ENCODE peak calls at places on chromosomes 3 and 15, in eight cellular contexts. One of them, this sample, is unnamed.

GRCh38 chr3:38125305-38126120 is 11.4 kb downstream of the ACAA1 start:
- DNase-seq in Peyer's patch: peak; percentile 5
- DNase-seq in heart left ventricle: no peak
- DNase-seq in psoas muscle: no peak
- DNase-seq in body of pancreas: no peak
- DNase-seq in right cardiac atrium: no peak
- DNase-seq in lung: peak; percentile 22
- DNase-seq in aorta: no peak
- DNase-seq in this sample: peak; percentile 18

GRCh38 chr3:25444273-25444672 is 16.2 kb downstream of the RARB start:
- DNase-seq in Peyer's patch: no peak
- DNase-seq in heart left ventricle: no peak
- DNase-seq in psoas muscle: no peak
- DNase-seq in body of pancreas: no peak
- DNase-seq in right cardiac atrium: no peak
- DNase-seq in lung: no peak
- DNase-seq in aorta: no peak
- DNase-seq in this sample: no peak

GRCh38 chr15:25862469-25863066 is 559 bp downstream of the ATP10A start:
- DNase-seq in Peyer's patch: no peak
- DNase-seq in heart left ventricle: no peak
- DNase-seq in psoas muscle: no peak
- DNase-seq in body of pancreas: no peak
- DNase-seq in right cardiac atrium: peak; percentile 60
- DNase-seq in lung: peak; percentile 55
- DNase-seq in aorta: peak; percentile 82
- DNase-seq in this sample: peak; percentile 36

GRCh38 chr3:25182794-25183193 is 245.3 kb upstream of the RARB start:
- DNase-seq in Peyer's patch: no peak
- DNase-seq in heart left ventricle: no peak
- DNase-seq in psoas muscle: no peak
- DNase-seq in body of pancreas: no peak
- DNase-seq in right cardiac atrium: peak; percentile 50
- DNase-seq in lung: no peak
- DNase-seq in aorta: no peak
- DNase-seq in this sample: no peak

GRCh38 chr3:138801792-138802191 is 32.9 kb downstream of the PIK3CB start:
- DNase-seq in Peyer's patch: no peak
- DNase-seq in heart left ventricle: no peak
- DNase-seq in psoas muscle: no peak
- DNase-seq in body of pancreas: no peak
- DNase-seq in right cardiac atrium: no peak
- DNase-seq in lung: no peak
- DNase-seq in aorta: no peak
- DNase-seq in this sample: no peak

GRCh38 chr3:23830869-23831484 is 25.2 kb downstream of the UBE2E1 start:
- DNase-seq in Peyer's patch: no peak
- DNase-seq in heart left ventricle: no peak
- DNase-seq in psoas muscle: no peak
- DNase-seq in body of pancreas: no peak
- DNase-seq in right cardiac atrium: no peak
- DNase-seq in lung: no peak
- DNase-seq in aorta: no peak
- DNase-seq in this sample: no peak

GRCh38 chr15:96273317-96274086 is 57.0 kb upstream of the NR2F2 start:
- DNase-seq in Peyer's patch: no peak
- DNase-seq in heart left ventricle: no peak
- DNase-seq in psoas muscle: no peak
- DNase-seq in body of pancreas: peak; percentile 11
- DNase-seq in right cardiac atrium: no peak
- DNase-seq in lung: no peak
- DNase-seq in aorta: no peak
- DNase-seq in this sample: no peak

GRCh38 chr15:100276519-100276918 is 65.3 kb downstream of the ADAMTS17 start:
- DNase-seq in Peyer's patch: no peak
- DNase-seq in heart left ventricle: no peak
- DNase-seq in psoas muscle: no peak
- DNase-seq in body of pancreas: no peak
- DNase-seq in right cardiac atrium: no peak
- DNase-seq in lung: no peak
- DNase-seq in aorta: no peak
- DNase-seq in this sample: no peak

GRCh38 chr3:13588971-13589370 is 40.0 kb downstream of the FBLN2 start:
- DNase-seq in Peyer's patch: no peak
- DNase-seq in heart left ventricle: no peak
- DNase-seq in psoas muscle: no peak
- DNase-seq in body of pancreas: no peak
- DNase-seq in right cardiac atrium: no peak
- DNase-seq in lung: no peak
- DNase-seq in aorta: no peak
- DNase-seq in this sample: no peak

GRCh38 chr15:65130941-65131340 is 2.7 kb downstream of the PDCD7 start:
- DNase-seq in Peyer's patch: no peak
- DNase-seq in heart left ventricle: no peak
- DNase-seq in psoas muscle: no peak
- DNase-seq in body of pancreas: no peak
- DNase-seq in right cardiac atrium: peak; percentile 11
- DNase-seq in lung: no peak
- DNase-seq in aorta: no peak
- DNase-seq in this sample: no peak

GRCh38 chr3:52879090-52879489 is 18.3 kb downstream of the STIMATE start:
- DNase-seq in Peyer's patch: no peak
- DNase-seq in heart left ventricle: no peak
- DNase-seq in psoas muscle: no peak
- DNase-seq in body of pancreas: no peak
- DNase-seq in right cardiac atrium: no peak
- DNase-seq in lung: no peak
- DNase-seq in aorta: no peak
- DNase-seq in this sample: no peak

GRCh38 chr3:153311531-153311930 is 149.5 kb downstream of the RAP2B start:
- DNase-seq in Peyer's patch: no peak
- DNase-seq in heart left ventricle: no peak
- DNase-seq in psoas muscle: no peak
- DNase-seq in body of pancreas: no peak
- DNase-seq in right cardiac atrium: no peak
- DNase-seq in lung: no peak
- DNase-seq in aorta: no peak
- DNase-seq in this sample: no peak

GRCh38 chr3:30452446-30452845 is 154.0 kb upstream of the TGFBR2 start:
- DNase-seq in Peyer's patch: no peak
- DNase-seq in heart left ventricle: no peak
- DNase-seq in psoas muscle: no peak
- DNase-seq in body of pancreas: no peak
- DNase-seq in right cardiac atrium: no peak
- DNase-seq in lung: no peak
- DNase-seq in aorta: no peak
- DNase-seq in this sample: no peak

GRCh38 chr3:120200836-120201235 is 84.2 kb downstream of the GPR156 start:
- DNase-seq in Peyer's patch: no peak
- DNase-seq in heart left ventricle: no peak
- DNase-seq in psoas muscle: no peak
- DNase-seq in body of pancreas: no peak
- DNase-seq in right cardiac atrium: no peak
- DNase-seq in lung: no peak
- DNase-seq in aorta: no peak
- DNase-seq in this sample: no peak

GRCh38 chr3:108006077-108006675 is 84.7 kb downstream of the CD47 start:
- DNase-seq in Peyer's patch: no peak
- DNase-seq in heart left ventricle: peak; percentile 47
- DNase-seq in psoas muscle: no peak
- DNase-seq in body of pancreas: peak; percentile 65
- DNase-seq in right cardiac atrium: peak; percentile 80
- DNase-seq in lung: peak; percentile 53
- DNase-seq in aorta: no peak
- DNase-seq in this sample: peak; percentile 87

GRCh38 chr15:28886431-28887343 is 913 bp downstream of the APBA2 start:
- DNase-seq in Peyer's patch: no peak
- DNase-seq in heart left ventricle: no peak
- DNase-seq in psoas muscle: no peak
- DNase-seq in body of pancreas: no peak
- DNase-seq in right cardiac atrium: no peak
- DNase-seq in lung: no peak
- DNase-seq in aorta: peak; percentile 64
- DNase-seq in this sample: no peak
- H3K27ac ChIP-seq in Peyer's patch: peak overlapping the region; percentile 65
- H3K27ac ChIP-seq in heart left ventricle: no peak overlapping the region
- H3K27ac ChIP-seq in psoas muscle: no peak overlapping the region
- H3K27ac ChIP-seq in body of pancreas: no peak overlapping the region
- H3K27ac ChIP-seq in right cardiac atrium: no peak overlapping the region
- H3K27ac ChIP-seq in lung: no peak overlapping the region
- H3K27ac ChIP-seq in aorta: no peak overlapping the region
- H3K27ac ChIP-seq in this sample: no peak overlapping the region

DNA sequence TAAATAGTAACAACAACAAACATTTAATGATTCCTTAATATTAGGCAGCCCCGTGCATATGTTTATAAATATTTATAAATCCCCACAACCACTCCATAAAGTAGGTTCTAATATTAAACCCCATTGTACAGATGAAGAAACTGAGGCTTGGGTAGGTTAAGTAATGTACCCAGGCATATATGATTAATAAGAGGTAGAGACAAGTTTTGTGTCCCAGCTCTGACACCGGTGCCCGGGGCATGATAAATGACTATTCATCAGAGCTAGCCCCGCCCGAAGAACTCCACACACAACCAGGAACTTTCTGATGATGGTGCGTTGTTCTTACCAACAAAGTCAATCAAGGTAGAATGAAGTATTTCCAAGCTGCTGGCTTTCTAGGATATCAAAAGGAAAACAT is 19.4 kb downstream of the CDCP1 start:
- DNase-seq in Peyer's patch: no peak
- DNase-seq in heart left ventricle: no peak
- DNase-seq in psoas muscle: no peak
- DNase-seq in body of pancreas: no peak
- DNase-seq in right cardiac atrium: no peak
- DNase-seq in lung: no peak
- DNase-seq in aorta: no peak
- DNase-seq in this sample: no peak
- H3K4me1 ChIP-seq in Peyer's patch: peaks cover 3% of the 10 kb centered on the region
- H3K4me1 ChIP-seq in heart left ventricle: peaks cover 12% of the 10 kb centered on the region
- H3K4me1 ChIP-seq in psoas muscle: peaks cover 32% of the 10 kb centered on the region
- H3K4me1 ChIP-seq in body of pancreas: peaks cover 39% of the 10 kb centered on the region
- H3K4me1 ChIP-seq in right cardiac atrium: no peaks in the 10 kb centered on the region
- H3K4me1 ChIP-seq in lung: peaks cover 7% of the 10 kb centered on the region
- H3K4me1 ChIP-seq in aorta: no peaks in the 10 kb centered on the region
- H3K4me1 ChIP-seq in this sample: peaks cover 33% of the 10 kb centered on the region

GRCh38 chr3:196177567-196177966 is 33.6 kb downstream of the ZDHHC19 start:
- DNase-seq in Peyer's patch: no peak
- DNase-seq in heart left ventricle: no peak
- DNase-seq in psoas muscle: no peak
- DNase-seq in body of pancreas: no peak
- DNase-seq in right cardiac atrium: no peak
- DNase-seq in lung: no peak
- DNase-seq in aorta: peak; percentile 33
- DNase-seq in this sample: no peak

GRCh38 chr3:196179380-196180308 is 31.6 kb downstream of the ZDHHC19 start:
- DNase-seq in Peyer's patch: peak; percentile 84
- DNase-seq in heart left ventricle: no peak
- DNase-seq in psoas muscle: peak; percentile 47
- DNase-seq in body of pancreas: peak; percentile 52
- DNase-seq in right cardiac atrium: no peak
- DNase-seq in lung: no peak
- DNase-seq in aorta: no peak
- DNase-seq in this sample: no peak

GRCh38 chr3:196180346-196180745 is 30.9 kb downstream of the ZDHHC19 start:
- DNase-seq in Peyer's patch: no peak
- DNase-seq in heart left ventricle: no peak
- DNase-seq in psoas muscle: no peak
- DNase-seq in body of pancreas: no peak
- DNase-seq in right cardiac atrium: no peak
- DNase-seq in lung: no peak
- DNase-seq in aorta: peak; percentile 52
- DNase-seq in this sample: no peak

GRCh38 chr3:196177967-196178366 is 33.2 kb downstream of the ZDHHC19 start:
- DNase-seq in Peyer's patch: no peak
- DNase-seq in heart left ventricle: no peak
- DNase-seq in psoas muscle: no peak
- DNase-seq in body of pancreas: no peak
- DNase-seq in right cardiac atrium: no peak
- DNase-seq in lung: no peak
- DNase-seq in aorta: peak; percentile 17
- DNase-seq in this sample: no peak

DNA sequence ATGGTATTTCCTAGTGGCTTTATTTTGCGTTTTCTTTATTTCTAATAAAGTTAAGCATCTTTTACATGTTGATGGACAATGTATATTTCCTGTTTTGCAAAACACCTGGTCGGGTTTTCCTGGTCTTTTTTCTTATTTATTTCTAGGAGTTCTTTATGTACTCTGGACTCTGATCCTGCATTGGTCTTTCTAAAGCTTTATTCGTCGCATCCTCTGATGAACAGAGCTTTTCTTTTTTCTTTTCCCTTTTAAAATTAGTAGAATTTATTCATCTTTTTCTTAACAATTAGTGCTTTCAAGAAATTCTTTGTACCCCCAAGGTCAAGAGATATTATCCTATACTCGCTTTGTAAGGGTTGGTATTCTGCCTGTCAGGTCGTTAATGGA is 32.2 kb downstream of the ZDHHC19 start:
- DNase-seq in Peyer's patch: no peak
- DNase-seq in heart left ventricle: no peak
- DNase-seq in psoas muscle: no peak
- DNase-seq in body of pancreas: no peak
- DNase-seq in right cardiac atrium: no peak
- DNase-seq in lung: no peak
- DNase-seq in aorta: no peak
- DNase-seq in this sample: no peak
- H3K4me3 ChIP-seq in Peyer's patch: no peak overlapping the region
- H3K4me3 ChIP-seq in heart left ventricle: no peak overlapping the region
- H3K4me3 ChIP-seq in psoas muscle: peak overlapping the region; percentile 5
- H3K4me3 ChIP-seq in body of pancreas: no peak overlapping the region
- H3K4me3 ChIP-seq in right cardiac atrium: no peak overlapping the region
- H3K4me3 ChIP-seq in lung: no peak overlapping the region
- H3K4me3 ChIP-seq in aorta: no peak overlapping the region
- H3K4me3 ChIP-seq in this sample: no peak overlapping the region

GRCh38 chr3:169391672-169392071 is 271.8 kb downstream of the MECOM start:
- DNase-seq in Peyer's patch: no peak
- DNase-seq in heart left ventricle: no peak
- DNase-seq in psoas muscle: no peak
- DNase-seq in body of pancreas: no peak
- DNase-seq in right cardiac atrium: no peak
- DNase-seq in lung: no peak
- DNase-seq in aorta: no peak
- DNase-seq in this sample: no peak

GRCh38 chr3:169389211-169389924 is 274.1 kb downstream of the MECOM start:
- DNase-seq in Peyer's patch: no peak
- DNase-seq in heart left ventricle: no peak
- DNase-seq in psoas muscle: no peak
- DNase-seq in body of pancreas: peak; percentile 52
- DNase-seq in right cardiac atrium: no peak
- DNase-seq in lung: no peak
- DNase-seq in aorta: no peak
- DNase-seq in this sample: no peak

GRCh38 chr3:169389925-169390253 is 273.6 kb downstream of the MECOM start:
- DNase-seq in Peyer's patch: no peak
- DNase-seq in heart left ventricle: no peak
- DNase-seq in psoas muscle: no peak
- DNase-seq in body of pancreas: peak; percentile 49
- DNase-seq in right cardiac atrium: no peak
- DNase-seq in lung: no peak
- DNase-seq in aorta: no peak
- DNase-seq in this sample: no peak

GRCh38 chr3:169390741-169391300 is 272.7 kb downstream of the MECOM start:
- DNase-seq in Peyer's patch: no peak
- DNase-seq in heart left ventricle: no peak
- DNase-seq in psoas muscle: no peak
- DNase-seq in body of pancreas: no peak
- DNase-seq in right cardiac atrium: no peak
- DNase-seq in lung: no peak
- DNase-seq in aorta: no peak
- DNase-seq in this sample: no peak

GRCh38 chr3:169390310-169390731 is 273.2 kb downstream of the MECOM start:
- DNase-seq in Peyer's patch: no peak
- DNase-seq in heart left ventricle: no peak
- DNase-seq in psoas muscle: no peak
- DNase-seq in body of pancreas: peak; percentile 30
- DNase-seq in right cardiac atrium: no peak
- DNase-seq in lung: no peak
- DNase-seq in aorta: no peak
- DNase-seq in this sample: no peak
- H3K27ac ChIP-seq in Peyer's patch: no peak overlapping the region
- H3K27ac ChIP-seq in heart left ventricle: no peak overlapping the region
- H3K27ac ChIP-seq in psoas muscle: no peak overlapping the region
- H3K27ac ChIP-seq in body of pancreas: peak overlapping the region; percentile 66
- H3K27ac ChIP-seq in right cardiac atrium: no peak overlapping the region
- H3K27ac ChIP-seq in lung: peak overlapping the region; percentile 6
- H3K27ac ChIP-seq in aorta: peak overlapping the region; percentile 36
- H3K27ac ChIP-seq in this sample: peak overlapping the region; percentile 94